ENCODE peak calls at places on chromosomes 12 and 14, in nine cellular contexts. I, Y, M, K, N, X, C, U and T are unnamed samples.

GRCh38 chr12:132228535-132229422 is 84.5 kb downstream of the NOC4L start:
- DNase-seq in I (no peak), Y (no peak), M (no peak), K (no peak), N (no peak), X (no peak), C (no peak), U (no peak), T (no peak)

GRCh38 chr12:127241056-127241830 is 1025.7 kb upstream of the TMEM132C start:
- DNase-seq in I (no peak), Y (no peak), M (no peak), K (no peak), N (no peak), X (no peak), C (no peak), U (no peak), T (peak; percentile 60)

GRCh38 chr12:108210001-108210400 is 80.9 kb downstream of the WSCD2 start:
- DNase-seq in I (no peak), Y (no peak), M (no peak), K (no peak), N (no peak), X (no peak), C (no peak), U (no peak), T (no peak)

GRCh38 chr14:35231207-35231755 is 60.9 kb upstream of the PSMA6 start:
- DNase-seq in I (no peak), Y (no peak), M (no peak), K (no peak), N (no peak), X (no peak), C (no peak), U (no peak), T (no peak)

GRCh38 chr14:66993512-66993911 is 195.7 kb upstream of the GARIN2 start:
- DNase-seq in I (no peak), Y (no peak), M (no peak), K (no peak), N (no peak), X (no peak), C (no peak), U (no peak), T (no peak)

GRCh38 chr14:56422703-56423213 is 156.8 kb upstream of the TMEM260 start:
- DNase-seq in I (peak; percentile 55), Y (peak; percentile 84), M (no peak), K (no peak), N (peak; percentile 69), X (peak; percentile 79), C (peak; percentile 55), U (peak; percentile 53), T (no peak)

GRCh38 chr14:99822166-99822527 is 28.9 kb downstream of the EML1 start:
- DNase-seq in I (no peak), Y (no peak), M (no peak), K (no peak), N (no peak), X (no peak), C (no peak), U (no peak), T (no peak)

GRCh38 chr12:9364224-9365176 is 156.3 kb upstream of the PZP start:
- DNase-seq in I (no peak), Y (no peak), M (peak; percentile 35), K (no peak), N (no peak), X (no peak), C (no peak), U (peak; percentile 64), T (peak; percentile 49)

GRCh38 chr12:89327477-89328094 is 24.7 kb downstream of the DUSP6 start:
- DNase-seq in I (no peak), Y (no peak), M (no peak), K (no peak), N (no peak), X (no peak), C (no peak), U (no peak), T (no peak)

GRCh38 chr12:94676011-94676709 is 25.8 kb upstream of the TMCC3 start:
- DNase-seq in I (peak; percentile 30), Y (no peak), M (no peak), K (no peak), N (peak; percentile 52), X (no peak), C (no peak), U (no peak), T (no peak)